ENCODE peak calls at places on chromosomes 16 and 17, in six cellular contexts. X is A549, Z is transverse colon, O is fibroblast of the aortic adventitia, H is PC-3, Y is ovary. B is an unnamed sample.

GRCh38 chr16:88014201-88014781 is 63.1 kb downstream of the BANP start:
- DNase-seq in X (peak), Z (no peak), H (peak), Y (no peak), O (peak), B (peak)

GRCh38 chr17:66577041-66577440 is 257.9 kb upstream of the CACNG5 start:
- DNase-seq in O (no peak), H (no peak), Y (no peak), Z (no peak), X (no peak), B (no peak)

GRCh38 chr16:1533443-1533951 is at the start of gene TMEM204:
- DNase-seq in Z (peak), O (peak), X (no peak), Y (peak), H (no peak), B (peak)

GRCh38 chr16:30032083-30032819 is 1.2 kb upstream of the TLCD3B start:
- DNase-seq in O (peak), Y (no peak), Z (peak), H (peak), X (peak), B (peak)

GRCh38 chr17:147796-148740 is 10.7 kb downstream of the SCGB1C2 start:
- DNase-seq in X (no peak), Y (peak), Z (no peak), H (no peak), O (no peak), B (no peak)

GRCh38 chr16:20387978-20388377 is 16.6 kb downstream of the PDILT start:
- DNase-seq in Y (no peak), H (no peak), Z (no peak), O (no peak), X (no peak), B (no peak)

GRCh38 chr17:51764387-51764971 is 394.0 kb downstream of the CA10 start:
- DNase-seq in Y (peak), H (peak), O (peak), X (peak), Z (peak), B (peak)

GRCh38 chr17:49022391-49022941 is 25.3 kb downstream of the IGF2BP1 start:
- DNase-seq in O (peak), Z (no peak), X (peak), Y (no peak), H (peak), B (peak)

GRCh38 chr17:7260601-7261376 is 1.5 kb downstream of the CLDN7 start:
- DNase-seq in Z (peak), Y (no peak), O (no peak), H (peak), X (no peak), B (no peak)

GRCh38 chr17:42203354-42203753 is 9.1 kb upstream of the GHDC start:
- DNase-seq in X (no peak), O (no peak), Z (no peak), H (no peak), Y (no peak), B (no peak)

GRCh38 chr17:59666235-59666634 is 41.0 kb downstream of the PTRH2 start:
- DNase-seq in H (peak), X (no peak), Z (peak), O (no peak), Y (no peak), B (no peak)

GRCh38 chr17:5711344-5711743 is 127.0 kb upstream of the NLRP1 start:
- DNase-seq in Z (no peak), H (no peak), X (no peak), Y (no peak), O (no peak), B (no peak)

GRCh38 chr16:65010136-65010535 is 111.7 kb downstream of the CDH11 start:
- DNase-seq in Y (no peak), Z (no peak), O (no peak), H (no peak), X (no peak), B (no peak)

GRCh38 chr17:6831662-6832263 is at the start of gene TEKT1:
- DNase-seq in Y (peak), H (peak), O (peak), Z (peak), X (peak), B (peak)

GRCh38 chr16:75810342-75810741 is 84.1 kb upstream of the CPHXL start:
- DNase-seq in Z (no peak), O (no peak), H (no peak), Y (no peak), X (no peak), B (no peak)

GRCh38 chr16:11677959-11678881 is 10.0 kb downstream of the SNN start:
- DNase-seq in X (no peak), H (no peak), Z (no peak), Y (no peak), O (no peak), B (no peak)

GRCh38 chr17:8482546-8482945 is 46.9 kb downstream of the NDEL1 start:
- DNase-seq in Y (no peak), H (no peak), O (no peak), X (no peak), Z (no peak), B (no peak)

GRCh38 chr17:50155115-50155819 is 4.8 kb upstream of the PPP1R9B start:
- DNase-seq in H (no peak), Z (no peak), X (no peak), Y (peak), O (peak), B (no peak)
- H3K4me3 ChIP-seq in H (no peak), Z (no peak), X (no peak), Y (no peak), O (peak), B (no peak)

GRCh38 chr17:18321309-18321708 is 6.2 kb downstream of the SMCR8 start:
- DNase-seq in Z (no peak), X (peak), H (peak), O (no peak), Y (no peak), B (no peak)

GRCh38 chr17:18320301-18320700 is 5.2 kb downstream of the SMCR8 start:
- DNase-seq in Y (no peak), X (no peak), Z (no peak), O (no peak), H (no peak), B (no peak)

GRCh38 chr17:18318122-18318521 is 3.0 kb downstream of the SMCR8 start:
- DNase-seq in Y (no peak), Z (no peak), H (no peak), O (no peak), X (no peak), B (no peak)

GRCh38 chr17:18318771-18319450 is 3.8 kb downstream of the SMCR8 start:
- DNase-seq in H (no peak), O (no peak), Y (no peak), Z (no peak), X (no peak), B (no peak)

DNA sequence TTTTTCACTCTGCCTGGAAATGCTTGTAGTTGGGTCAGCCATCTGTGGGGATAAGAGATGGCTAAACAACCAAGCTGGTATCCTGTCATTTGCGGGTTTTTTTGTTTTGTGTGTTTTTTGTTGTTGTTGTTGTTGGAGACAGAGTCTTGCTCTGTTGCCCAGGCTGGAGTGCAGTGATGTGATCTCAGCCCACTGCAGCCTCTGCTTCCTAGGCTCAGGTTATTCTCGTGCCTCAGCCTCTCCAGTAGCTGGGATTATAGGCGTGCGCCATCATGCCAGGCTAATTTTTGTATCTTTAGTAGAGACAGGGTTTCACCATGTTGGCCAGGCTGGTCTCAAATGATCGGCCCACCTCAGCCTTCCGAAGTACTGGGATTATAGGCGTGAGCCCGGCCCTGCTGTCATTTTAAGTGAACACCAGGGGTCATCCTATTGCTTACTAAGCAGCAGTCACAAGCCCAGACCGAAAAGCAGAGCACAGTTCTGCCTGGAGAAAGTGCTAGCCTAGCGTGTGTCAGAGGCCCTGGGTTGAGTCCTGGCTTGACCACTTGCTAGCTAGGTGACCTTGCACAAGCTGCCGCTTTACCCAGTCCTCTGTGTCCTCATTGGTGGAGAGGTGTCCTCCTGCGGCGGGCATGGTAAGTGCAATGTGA is 4.6 kb downstream of the SMCR8 start:
- DNase-seq in O (peak), H (peak), Z (no peak), X (peak), Y (no peak), B (peak)
- TF ChIP-seq CTCF in O (peak), H (peak), Z (peak), X (peak), Y (no peak), B (peak)

GRCh38 chr17:69059458-69060205 is 1.1 kb downstream of the ABCA9 start:
- DNase-seq in Y (no peak), H (no peak), O (peak), Z (no peak), X (no peak), B (peak)
- H3K4me3 ChIP-seq in Y (peak), H (no peak), O (peak), Z (no peak), X (no peak), B (peak)

GRCh38 chr17:14300628-14301278 is at the start of gene HS3ST3B1:
- DNase-seq in H (peak), Y (peak), Z (peak), X (peak), O (peak), B (peak)
- TF ChIP-seq CTCF in H (no peak), Y (no peak), Z (no peak), X (no peak), O (peak), B (no peak)

B was measured in astrocyte of the spinal cord.